ENCODE peak calls at places on chromosomes 12 and 14, in five cellular contexts. E, D, N, F and S are unnamed samples.

GRCh38 chr12:108575199-108575912 is 13.0 kb downstream of the ISCU start:
- DNase-seq in E (no peak), D (no peak), N (no peak), F (no peak), S (no peak)

GRCh38 chr12:130658561-130658960 is 57.5 kb downstream of the RIMBP2 start:
- DNase-seq in E (no peak), D (no peak), N (no peak), F (no peak), S (no peak)

GRCh38 chr12:127245437-127245836 is 1021.5 kb upstream of the TMEM132C start:
- DNase-seq in E (no peak), D (no peak), N (no peak), F (no peak), S (peak)

GRCh38 chr12:127987199-127987901 is 279.6 kb upstream of the TMEM132C start:
- DNase-seq in E (no peak), D (no peak), N (no peak), F (no peak), S (no peak)

GRCh38 chr12:57216014-57216891 is at the start of gene NXPH4:
- DNase-seq in E (no peak), D (no peak), N (peak), F (peak), S (peak)

GRCh38 chr12:121697093-121697698 is 15.4 kb upstream of the TMEM120B start:
- DNase-seq in E (no peak), D (no peak), N (no peak), F (peak), S (peak)

GRCh38 chr12:68098939-68099338 is 60.6 kb downstream of the IFNG start:
- DNase-seq in E (no peak), D (no peak), N (no peak), F (no peak), S (no peak)

GRCh38 chr14:55846852-55847471 is 267.0 kb downstream of the KTN1 start:
- DNase-seq in E (no peak), D (no peak), N (no peak), F (peak), S (peak)

GRCh38 chr12:61810486-61810885 is 449.7 kb upstream of the USP15 start:
- DNase-seq in E (no peak), D (no peak), N (no peak), F (no peak), S (no peak)

GRCh38 chr12:116835484-116835883 is 45.8 kb downstream of the HRK start:
- DNase-seq in E (no peak), D (no peak), N (no peak), F (no peak), S (no peak)

GRCh38 chr12:116827432-116827831 is 53.8 kb downstream of the HRK start:
- DNase-seq in E (no peak), D (no peak), N (no peak), F (no peak), S (no peak)

GRCh38 chr12:116837082-116837481 is 44.2 kb downstream of the HRK start:
- DNase-seq in E (no peak), D (no peak), N (no peak), F (no peak), S (no peak)

DNA sequence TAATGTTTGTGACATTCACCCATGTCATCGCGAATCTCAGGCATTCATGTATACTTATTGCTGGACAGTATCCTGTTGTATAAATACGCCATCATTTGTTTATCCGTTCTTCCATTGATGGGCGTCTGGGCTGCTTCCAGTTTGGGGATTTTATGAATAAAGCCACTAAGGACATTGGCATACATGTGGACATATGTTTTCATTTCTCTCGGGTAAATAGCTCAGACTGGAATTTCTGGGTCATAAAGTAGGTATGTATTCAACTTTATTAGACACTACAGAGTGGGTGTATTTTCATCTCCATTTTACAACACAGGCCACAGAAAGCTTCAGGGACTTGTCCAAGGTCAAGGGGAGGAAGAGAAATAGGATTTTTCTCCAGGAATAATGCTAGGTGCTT is 48.9 kb downstream of the HRK start:
- DNase-seq in E (no peak), D (no peak), N (no peak), F (no peak), S (no peak)
- TF ChIP-seq CTCF in E (no peak), D (no peak), N (no peak), F (no peak), S (no peak)

DNA sequence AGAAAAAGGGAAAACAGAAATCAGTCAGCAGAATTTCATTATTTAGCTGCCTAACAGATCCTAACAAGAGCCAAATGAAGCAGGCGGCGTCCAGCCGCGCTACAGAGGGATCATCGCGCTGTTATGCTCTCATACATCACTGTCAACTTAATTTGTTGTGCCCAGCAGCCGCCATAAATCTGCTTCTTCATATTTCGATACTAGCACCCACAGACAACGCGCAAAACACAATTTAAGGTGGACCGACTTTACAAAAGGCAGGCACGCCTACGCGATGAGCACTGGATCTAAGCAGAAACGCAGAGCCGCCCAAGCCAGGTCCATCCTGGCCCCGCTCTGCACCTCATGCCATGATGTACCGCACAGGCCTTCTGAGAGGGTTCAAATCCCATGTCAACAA is 66.7 kb downstream of the SETD3 start:
- DNase-seq in E (no peak), D (no peak), N (no peak), F (no peak), S (no peak)
- TF ChIP-seq CTCF in E (no peak), D (no peak), N (no peak), F (no peak), S (no peak)

GRCh38 chr14:64117671-64118402 is 176.3 kb downstream of the ESR2 start:
- DNase-seq in E (no peak), D (peak), N (no peak), F (peak), S (peak)
- TF ChIP-seq CTCF in E (no peak), D (no peak), N (no peak), F (no peak), S (peak)

GRCh38 chr14:93657875-93658274 is 130.4 kb downstream of the PRIMA1 start:
- DNase-seq in E (no peak), D (no peak), N (no peak), F (no peak), S (no peak)

GRCh38 chr14:93654599-93654998 is 133.7 kb downstream of the PRIMA1 start:
- DNase-seq in E (no peak), D (no peak), N (no peak), F (no peak), S (no peak)

GRCh38 chr14:93655078-93655750 is 133.1 kb downstream of the PRIMA1 start:
- DNase-seq in E (peak), D (no peak), N (peak), F (peak), S (peak)
- TF ChIP-seq CTCF in E (peak), D (no peak), N (peak), F (peak), S (peak)

GRCh38 chr14:61894452-61895077 is 132.3 kb downstream of the SNAPC1 start:
- DNase-seq in E (peak), D (no peak), N (peak), F (peak), S (peak)
- TF ChIP-seq CTCF in E (peak), D (no peak), N (peak), F (peak), S (peak)

DNA sequence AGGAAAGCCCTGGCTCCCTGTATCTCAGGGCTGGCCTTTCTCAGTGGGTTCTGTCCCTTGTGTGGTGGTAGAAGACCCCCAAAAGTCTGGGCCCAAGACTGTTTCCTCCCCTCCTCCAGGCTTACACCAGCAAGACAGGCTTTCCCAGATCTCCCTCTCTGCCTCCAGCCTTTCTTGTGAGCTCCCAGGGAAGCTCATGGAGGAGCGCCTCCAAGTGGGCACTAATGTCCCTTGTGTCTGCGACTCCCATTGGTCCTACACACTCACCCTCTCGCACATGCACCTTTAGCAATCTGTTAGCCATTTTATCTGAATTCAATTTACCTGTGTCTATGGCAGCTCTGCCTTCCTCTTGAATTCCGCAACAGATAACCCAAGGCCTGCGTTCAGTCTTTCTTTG is 251.1 kb upstream of the CAND1 start:
- DNase-seq in E (no peak), D (no peak), N (peak), F (no peak), S (no peak)
- TF ChIP-seq CTCF in E (no peak), D (no peak), N (peak), F (no peak), S (no peak)

GRCh38 chr12:6570264-6570887 is 2.3 kb upstream of the NOP2 start:
- DNase-seq in E (peak), D (no peak), N (peak), F (peak), S (peak)
- TF ChIP-seq CTCF in E (peak), D (no peak), N (peak), F (peak), S (peak)

GRCh38 chr14:103385153-103385993 is at the start of gene MARK3:
- DNase-seq in E (peak), D (peak), N (peak), F (peak), S (peak)
- TF ChIP-seq CTCF in E (peak), D (no peak), N (no peak), F (no peak), S (no peak)

GRCh38 chr14:99270491-99271287 is 1.3 kb downstream of the BCL11B start:
- DNase-seq in E (peak), D (no peak), N (peak), F (no peak), S (no peak)

GRCh38 chr14:99272669-99273024 is 650 bp upstream of the BCL11B start:
- DNase-seq in E (no peak), D (no peak), N (no peak), F (no peak), S (peak)

GRCh38 chr14:99273025-99273723 is 1.2 kb upstream of the BCL11B start:
- DNase-seq in E (peak), D (no peak), N (peak), F (no peak), S (peak)

GRCh38 chr14:99271288-99271941 is 582 bp downstream of the BCL11B start:
- DNase-seq in E (no peak), D (no peak), N (no peak), F (no peak), S (no peak)

DNA sequence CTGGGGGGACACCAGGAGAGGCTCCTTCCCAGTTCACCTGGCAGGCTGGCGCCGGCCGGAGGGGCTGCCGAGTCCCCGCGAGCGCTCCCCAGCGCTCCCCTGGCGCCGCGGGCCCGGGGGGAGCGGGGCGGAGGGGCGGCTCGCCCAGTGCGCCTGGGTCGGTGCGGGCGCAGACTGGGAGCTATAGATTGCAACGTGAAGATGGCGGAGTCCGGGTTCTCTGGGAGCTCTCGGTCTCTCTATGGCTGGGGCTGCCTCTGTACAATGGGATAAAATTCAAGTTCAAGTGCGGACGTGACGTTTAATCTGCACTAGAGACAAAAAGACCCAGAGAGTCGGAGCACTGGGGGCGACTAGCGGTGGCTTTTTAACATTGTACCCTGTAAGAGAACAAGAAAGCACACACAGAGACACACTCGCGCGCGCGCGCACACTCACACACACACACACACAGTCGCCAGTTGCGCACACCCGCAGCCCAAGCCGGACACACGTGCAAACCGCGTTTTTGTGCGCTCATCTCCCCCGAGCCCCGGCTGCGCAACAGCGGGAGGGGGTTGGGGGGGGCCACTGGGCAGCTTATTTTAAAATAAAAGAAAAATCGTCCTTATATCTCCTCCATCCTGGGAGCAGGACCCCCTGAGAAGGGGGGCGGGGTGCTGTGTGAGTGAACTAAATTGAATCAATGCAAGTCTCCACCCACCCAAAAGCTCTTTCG is at the start of gene BCL11B:
- DNase-seq in E (peak), D (peak), N (peak), F (peak), S (peak)
- TF ChIP-seq CTCF in E (peak), D (no peak), N (peak), F (peak), S (peak)